ENCODE peak calls at places on chromosomes 16 and 17, in ten cellular contexts. One of them, this sample, is unnamed.

GRCh38 chr16:67468731-67469130 is 12.2 kb downstream of the ATP6V0D1 start:
- DNase-seq in memory B cell: no peak
- DNase-seq in iris pigment epithelial cell: no peak
- DNase-seq in effector CD4-positive, alpha-beta T cell: no peak
- DNase-seq in neural progenitor cell: no peak
- DNase-seq in GDM1: no peak
- DNase-seq in choroid plexus epithelial cell: no peak
- DNase-seq in stimulated activated CD4-positive, alpha-beta T cell treated with anti-CD3 and anti-CD28 coated beads, Interleukin-1b, Interleukin-23, amount 100 ng/mL, for 1 hour: no peak
- DNase-seq in T-helper 9 cell: no peak
- DNase-seq in hippocampal formation: no peak
- DNase-seq in this sample: no peak

GRCh38 chr16:88622125-88622524 is 16.2 kb upstream of the IL17C start:
- DNase-seq in memory B cell: no peak
- DNase-seq in iris pigment epithelial cell: no peak
- DNase-seq in effector CD4-positive, alpha-beta T cell: no peak
- DNase-seq in neural progenitor cell: no peak
- DNase-seq in GDM1: no peak
- DNase-seq in choroid plexus epithelial cell: no peak
- DNase-seq in stimulated activated CD4-positive, alpha-beta T cell treated with anti-CD3 and anti-CD28 coated beads, Interleukin-1b, Interleukin-23, amount 100 ng/mL, for 1 hour: no peak
- DNase-seq in T-helper 9 cell: no peak
- DNase-seq in hippocampal formation: no peak
- DNase-seq in this sample: no peak

GRCh38 chr17:78471635-78472034 is 93.2 kb downstream of the PGS1 start:
- DNase-seq in memory B cell: no peak
- DNase-seq in iris pigment epithelial cell: no peak
- DNase-seq in effector CD4-positive, alpha-beta T cell: no peak
- DNase-seq in neural progenitor cell: no peak
- DNase-seq in GDM1: no peak
- DNase-seq in choroid plexus epithelial cell: no peak
- DNase-seq in stimulated activated CD4-positive, alpha-beta T cell treated with anti-CD3 and anti-CD28 coated beads, Interleukin-1b, Interleukin-23, amount 100 ng/mL, for 1 hour: no peak
- DNase-seq in T-helper 9 cell: no peak
- DNase-seq in hippocampal formation: no peak
- DNase-seq in this sample: no peak

GRCh38 chr16:56838622-56839337 is 26.2 kb upstream of the SLC12A3 start:
- DNase-seq in memory B cell: no peak
- DNase-seq in iris pigment epithelial cell: no peak
- DNase-seq in effector CD4-positive, alpha-beta T cell: no peak
- DNase-seq in neural progenitor cell: no peak
- DNase-seq in GDM1: no peak
- DNase-seq in choroid plexus epithelial cell: no peak
- DNase-seq in stimulated activated CD4-positive, alpha-beta T cell treated with anti-CD3 and anti-CD28 coated beads, Interleukin-1b, Interleukin-23, amount 100 ng/mL, for 1 hour: no peak
- DNase-seq in T-helper 9 cell: no peak
- DNase-seq in hippocampal formation: no peak
- DNase-seq in this sample: no peak

GRCh38 chr16:49465661-49466528 is 92.3 kb downstream of the C16orf78 start:
- DNase-seq in memory B cell: no peak
- DNase-seq in iris pigment epithelial cell: no peak
- DNase-seq in effector CD4-positive, alpha-beta T cell: no peak
- DNase-seq in neural progenitor cell: no peak
- DNase-seq in GDM1: no peak
- DNase-seq in choroid plexus epithelial cell: no peak
- DNase-seq in stimulated activated CD4-positive, alpha-beta T cell treated with anti-CD3 and anti-CD28 coated beads, Interleukin-1b, Interleukin-23, amount 100 ng/mL, for 1 hour: no peak
- DNase-seq in T-helper 9 cell: no peak
- DNase-seq in hippocampal formation: no peak
- DNase-seq in this sample: no peak

GRCh38 chr16:19835989-19836421 is 48.6 kb downstream of the GPRC5B start:
- DNase-seq in memory B cell: no peak
- DNase-seq in iris pigment epithelial cell: peak; percentile 71
- DNase-seq in effector CD4-positive, alpha-beta T cell: no peak
- DNase-seq in neural progenitor cell: no peak
- DNase-seq in GDM1: no peak
- DNase-seq in choroid plexus epithelial cell: peak; percentile 62
- DNase-seq in stimulated activated CD4-positive, alpha-beta T cell treated with anti-CD3 and anti-CD28 coated beads, Interleukin-1b, Interleukin-23, amount 100 ng/mL, for 1 hour: no peak
- DNase-seq in T-helper 9 cell: no peak
- DNase-seq in hippocampal formation: no peak
- DNase-seq in this sample: no peak

GRCh38 chr16:27720731-27721547 is 171.0 kb downstream of the KATNIP start:
- DNase-seq in memory B cell: no peak
- DNase-seq in iris pigment epithelial cell: no peak
- DNase-seq in effector CD4-positive, alpha-beta T cell: no peak
- DNase-seq in neural progenitor cell: peak; percentile 38
- DNase-seq in GDM1: no peak
- DNase-seq in choroid plexus epithelial cell: peak; percentile 13
- DNase-seq in stimulated activated CD4-positive, alpha-beta T cell treated with anti-CD3 and anti-CD28 coated beads, Interleukin-1b, Interleukin-23, amount 100 ng/mL, for 1 hour: no peak
- DNase-seq in T-helper 9 cell: no peak
- DNase-seq in hippocampal formation: peak; percentile 61
- DNase-seq in this sample: peak; percentile 61

GRCh38 chr16:81567987-81568748 is 123.6 kb downstream of the CMIP start:
- DNase-seq in memory B cell: no peak
- DNase-seq in iris pigment epithelial cell: peak; percentile 46
- DNase-seq in effector CD4-positive, alpha-beta T cell: no peak
- DNase-seq in neural progenitor cell: no peak
- DNase-seq in GDM1: no peak
- DNase-seq in choroid plexus epithelial cell: peak; percentile 24
- DNase-seq in stimulated activated CD4-positive, alpha-beta T cell treated with anti-CD3 and anti-CD28 coated beads, Interleukin-1b, Interleukin-23, amount 100 ng/mL, for 1 hour: no peak
- DNase-seq in T-helper 9 cell: no peak
- DNase-seq in hippocampal formation: no peak
- DNase-seq in this sample: no peak

GRCh38 chr17:40949406-40949805 is 12.0 kb upstream of the KRT23 start:
- DNase-seq in memory B cell: no peak
- DNase-seq in iris pigment epithelial cell: no peak
- DNase-seq in effector CD4-positive, alpha-beta T cell: no peak
- DNase-seq in neural progenitor cell: peak; percentile 60
- DNase-seq in GDM1: no peak
- DNase-seq in choroid plexus epithelial cell: no peak
- DNase-seq in stimulated activated CD4-positive, alpha-beta T cell treated with anti-CD3 and anti-CD28 coated beads, Interleukin-1b, Interleukin-23, amount 100 ng/mL, for 1 hour: no peak
- DNase-seq in T-helper 9 cell: no peak
- DNase-seq in hippocampal formation: no peak
- DNase-seq in this sample: no peak

GRCh38 chr16:80254970-80255369 is 285.8 kb upstream of the DYNLRB2 start:
- DNase-seq in memory B cell: no peak
- DNase-seq in iris pigment epithelial cell: no peak
- DNase-seq in effector CD4-positive, alpha-beta T cell: no peak
- DNase-seq in neural progenitor cell: no peak
- DNase-seq in GDM1: no peak
- DNase-seq in choroid plexus epithelial cell: no peak
- DNase-seq in stimulated activated CD4-positive, alpha-beta T cell treated with anti-CD3 and anti-CD28 coated beads, Interleukin-1b, Interleukin-23, amount 100 ng/mL, for 1 hour: no peak
- DNase-seq in T-helper 9 cell: no peak
- DNase-seq in hippocampal formation: no peak
- DNase-seq in this sample: no peak

GRCh38 chr17:6521636-6522035 is 34.7 kb downstream of the PITPNM3 start:
- DNase-seq in memory B cell: no peak
- DNase-seq in iris pigment epithelial cell: no peak
- DNase-seq in effector CD4-positive, alpha-beta T cell: no peak
- DNase-seq in neural progenitor cell: no peak
- DNase-seq in GDM1: no peak
- DNase-seq in choroid plexus epithelial cell: no peak
- DNase-seq in stimulated activated CD4-positive, alpha-beta T cell treated with anti-CD3 and anti-CD28 coated beads, Interleukin-1b, Interleukin-23, amount 100 ng/mL, for 1 hour: no peak
- DNase-seq in T-helper 9 cell: no peak
- DNase-seq in hippocampal formation: no peak
- DNase-seq in this sample: no peak

GRCh38 chr16:57345021-57345420 is 13.6 kb upstream of the CCL22 start:
- DNase-seq in memory B cell: no peak
- DNase-seq in iris pigment epithelial cell: no peak
- DNase-seq in effector CD4-positive, alpha-beta T cell: no peak
- DNase-seq in neural progenitor cell: no peak
- DNase-seq in GDM1: no peak
- DNase-seq in choroid plexus epithelial cell: no peak
- DNase-seq in stimulated activated CD4-positive, alpha-beta T cell treated with anti-CD3 and anti-CD28 coated beads, Interleukin-1b, Interleukin-23, amount 100 ng/mL, for 1 hour: no peak
- DNase-seq in T-helper 9 cell: no peak
- DNase-seq in hippocampal formation: no peak
- DNase-seq in this sample: no peak

GRCh38 chr16:66588981-66589713 is 9.9 kb downstream of the CMTM2 start:
- DNase-seq in memory B cell: peak; percentile 49
- DNase-seq in iris pigment epithelial cell: peak; percentile 65
- DNase-seq in effector CD4-positive, alpha-beta T cell: peak; percentile 47
- DNase-seq in neural progenitor cell: peak; percentile 50
- DNase-seq in GDM1: peak; percentile 25
- DNase-seq in choroid plexus epithelial cell: peak; percentile 71
- DNase-seq in stimulated activated CD4-positive, alpha-beta T cell treated with anti-CD3 and anti-CD28 coated beads, Interleukin-1b, Interleukin-23, amount 100 ng/mL, for 1 hour: peak; percentile 40
- DNase-seq in T-helper 9 cell: peak; percentile 36
- DNase-seq in hippocampal formation: peak; percentile 18
- DNase-seq in this sample: peak; percentile 61

GRCh38 chr17:20085283-20085875 is 76.2 kb downstream of the SPECC1 start:
- DNase-seq in memory B cell: no peak
- DNase-seq in iris pigment epithelial cell: peak; percentile 8
- DNase-seq in effector CD4-positive, alpha-beta T cell: no peak
- DNase-seq in neural progenitor cell: peak; percentile 41
- DNase-seq in GDM1: no peak
- DNase-seq in choroid plexus epithelial cell: no peak
- DNase-seq in stimulated activated CD4-positive, alpha-beta T cell treated with anti-CD3 and anti-CD28 coated beads, Interleukin-1b, Interleukin-23, amount 100 ng/mL, for 1 hour: no peak
- DNase-seq in T-helper 9 cell: no peak
- DNase-seq in hippocampal formation: no peak
- DNase-seq in this sample: no peak

GRCh38 chr16:75742424-75743047 is 16.2 kb upstream of the CPHXL start:
- DNase-seq in memory B cell: no peak
- DNase-seq in iris pigment epithelial cell: no peak
- DNase-seq in effector CD4-positive, alpha-beta T cell: no peak
- DNase-seq in neural progenitor cell: peak; percentile 39
- DNase-seq in GDM1: no peak
- DNase-seq in choroid plexus epithelial cell: no peak
- DNase-seq in stimulated activated CD4-positive, alpha-beta T cell treated with anti-CD3 and anti-CD28 coated beads, Interleukin-1b, Interleukin-23, amount 100 ng/mL, for 1 hour: no peak
- DNase-seq in T-helper 9 cell: no peak
- DNase-seq in hippocampal formation: no peak
- DNase-seq in this sample: no peak

GRCh38 chr17:77002103-77003045 is 134.2 kb downstream of the MGAT5B start:
- DNase-seq in memory B cell: no peak
- DNase-seq in iris pigment epithelial cell: peak; percentile 79
- DNase-seq in effector CD4-positive, alpha-beta T cell: no peak
- DNase-seq in neural progenitor cell: peak; percentile 89
- DNase-seq in GDM1: no peak
- DNase-seq in choroid plexus epithelial cell: peak; percentile 55
- DNase-seq in stimulated activated CD4-positive, alpha-beta T cell treated with anti-CD3 and anti-CD28 coated beads, Interleukin-1b, Interleukin-23, amount 100 ng/mL, for 1 hour: no peak
- DNase-seq in T-helper 9 cell: no peak
- DNase-seq in hippocampal formation: no peak
- DNase-seq in this sample: no peak

GRCh38 chr17:45092932-45093430 is 31.9 kb downstream of the NMT1 start:
- DNase-seq in memory B cell: no peak
- DNase-seq in iris pigment epithelial cell: peak; percentile 99
- DNase-seq in effector CD4-positive, alpha-beta T cell: no peak
- DNase-seq in neural progenitor cell: no peak
- DNase-seq in GDM1: no peak
- DNase-seq in choroid plexus epithelial cell: peak; percentile 98
- DNase-seq in stimulated activated CD4-positive, alpha-beta T cell treated with anti-CD3 and anti-CD28 coated beads, Interleukin-1b, Interleukin-23, amount 100 ng/mL, for 1 hour: no peak
- DNase-seq in T-helper 9 cell: no peak
- DNase-seq in hippocampal formation: peak; percentile 92
- DNase-seq in this sample: peak; percentile 99

GRCh38 chr17:12983986-12984932 is 33.6 kb downstream of the ELAC2 start:
- DNase-seq in memory B cell: no peak
- DNase-seq in iris pigment epithelial cell: peak; percentile 45
- DNase-seq in effector CD4-positive, alpha-beta T cell: no peak
- DNase-seq in neural progenitor cell: no peak
- DNase-seq in GDM1: no peak
- DNase-seq in choroid plexus epithelial cell: peak; percentile 56
- DNase-seq in stimulated activated CD4-positive, alpha-beta T cell treated with anti-CD3 and anti-CD28 coated beads, Interleukin-1b, Interleukin-23, amount 100 ng/mL, for 1 hour: no peak
- DNase-seq in T-helper 9 cell: no peak
- DNase-seq in hippocampal formation: no peak
- DNase-seq in this sample: no peak

GRCh38 chr17:34443832-34444469 is 80.9 kb upstream of the CCL1 start:
- DNase-seq in memory B cell: no peak
- DNase-seq in iris pigment epithelial cell: no peak
- DNase-seq in effector CD4-positive, alpha-beta T cell: no peak
- DNase-seq in neural progenitor cell: peak; percentile 73
- DNase-seq in GDM1: no peak
- DNase-seq in choroid plexus epithelial cell: no peak
- DNase-seq in stimulated activated CD4-positive, alpha-beta T cell treated with anti-CD3 and anti-CD28 coated beads, Interleukin-1b, Interleukin-23, amount 100 ng/mL, for 1 hour: no peak
- DNase-seq in T-helper 9 cell: no peak
- DNase-seq in hippocampal formation: no peak
- DNase-seq in this sample: peak; percentile 12

GRCh38 chr17:55513885-55514590 is 2.8 kb upstream of the SMIM36 start:
- DNase-seq in memory B cell: peak; percentile 75
- DNase-seq in iris pigment epithelial cell: peak; percentile 59
- DNase-seq in effector CD4-positive, alpha-beta T cell: peak; percentile 54
- DNase-seq in neural progenitor cell: peak; percentile 76
- DNase-seq in GDM1: peak; percentile 4
- DNase-seq in choroid plexus epithelial cell: peak; percentile 78
- DNase-seq in stimulated activated CD4-positive, alpha-beta T cell treated with anti-CD3 and anti-CD28 coated beads, Interleukin-1b, Interleukin-23, amount 100 ng/mL, for 1 hour: peak; percentile 47
- DNase-seq in T-helper 9 cell: peak; percentile 65
- DNase-seq in hippocampal formation: peak; percentile 44
- DNase-seq in this sample: peak; percentile 83

GRCh38 chr17:21358185-21358584 is 18.0 kb upstream of the KCNJ12 start:
- DNase-seq in memory B cell: no peak
- DNase-seq in iris pigment epithelial cell: no peak
- DNase-seq in effector CD4-positive, alpha-beta T cell: no peak
- DNase-seq in neural progenitor cell: no peak
- DNase-seq in GDM1: no peak
- DNase-seq in choroid plexus epithelial cell: no peak
- DNase-seq in stimulated activated CD4-positive, alpha-beta T cell treated with anti-CD3 and anti-CD28 coated beads, Interleukin-1b, Interleukin-23, amount 100 ng/mL, for 1 hour: no peak
- DNase-seq in T-helper 9 cell: no peak
- DNase-seq in hippocampal formation: no peak
- DNase-seq in this sample: no peak

GRCh38 chr16:27515874-27516353 is 33.8 kb downstream of the GTF3C1 start:
- DNase-seq in memory B cell: no peak
- DNase-seq in iris pigment epithelial cell: peak; percentile 38
- DNase-seq in effector CD4-positive, alpha-beta T cell: no peak
- DNase-seq in neural progenitor cell: peak; percentile 51
- DNase-seq in GDM1: no peak
- DNase-seq in choroid plexus epithelial cell: peak; percentile 44
- DNase-seq in stimulated activated CD4-positive, alpha-beta T cell treated with anti-CD3 and anti-CD28 coated beads, Interleukin-1b, Interleukin-23, amount 100 ng/mL, for 1 hour: no peak
- DNase-seq in T-helper 9 cell: no peak
- DNase-seq in hippocampal formation: no peak
- DNase-seq in this sample: peak; percentile 28

GRCh38 chr16:21626659-21627277 is 25.6 kb downstream of the IGSF6 start:
- DNase-seq in memory B cell: no peak
- DNase-seq in iris pigment epithelial cell: peak; percentile 97
- DNase-seq in effector CD4-positive, alpha-beta T cell: no peak
- DNase-seq in neural progenitor cell: no peak
- DNase-seq in GDM1: peak; percentile 7
- DNase-seq in choroid plexus epithelial cell: peak; percentile 91
- DNase-seq in stimulated activated CD4-positive, alpha-beta T cell treated with anti-CD3 and anti-CD28 coated beads, Interleukin-1b, Interleukin-23, amount 100 ng/mL, for 1 hour: no peak
- DNase-seq in T-helper 9 cell: no peak
- DNase-seq in hippocampal formation: no peak
- DNase-seq in this sample: peak; percentile 68

This sample was measured in pons.